ENCODE peak calls at places on chromosomes 2 and 18, in six cellular contexts. K is Peyer's patch; E is left ventricle myocardium inferior; W is neural progenitor cell; F is effector memory CD4-positive, alpha-beta T cell; B is right lobe of liver. C is an unnamed sample. For H3K4me1, the result is how much of the 10 kb centered on the place peaks cover.

GRCh38 chr2:146814971-146815370 is 1029.9 kb upstream of the ACVR2A start:
- DNase-seq in K (no peak), F (no peak), B (no peak), E (no peak), W (no peak), C (no peak)

GRCh38 chr2:163345795-163346573 is 389.8 kb downstream of the FIGN start:
- DNase-seq in K (no peak), F (no peak), W (peak), B (no peak), E (no peak), C (no peak)

GRCh38 chr18:41378628-41379027 is 576.4 kb upstream of the PIK3C3 start:
- DNase-seq in K (no peak), B (no peak), E (no peak), F (no peak), W (peak), C (no peak)

GRCh38 chr2:62305421-62306176 is 109.7 kb downstream of the B3GNT2 start:
- DNase-seq in K (no peak), F (no peak), W (no peak), E (no peak), B (no peak), C (no peak)

GRCh38 chr2:64405476-64406406 is 48.2 kb upstream of the LGALSL start:
- DNase-seq in B (peak), E (no peak), K (no peak), W (no peak), F (no peak), C (no peak)

GRCh38 chr2:51247252-51247651 is 215.3 kb upstream of the NRXN1 start:
- DNase-seq in F (no peak), K (no peak), W (no peak), E (no peak), B (no peak), C (no peak)

GRCh38 chr2:234305846-234306245 is 191.0 kb downstream of the ARL4C start:
- DNase-seq in K (no peak), F (no peak), E (no peak), W (no peak), B (no peak), C (no peak)

GRCh38 chr2:157830696-157831570 is 45.2 kb downstream of the ACVR1 start:
- DNase-seq in E (no peak), B (no peak), W (no peak), F (no peak), K (no peak), C (no peak)

GRCh38 chr2:207122914-207123744 is 42.6 kb downstream of the KLF7 start:
- DNase-seq in F (no peak), E (no peak), B (no peak), K (no peak), W (no peak), C (no peak)

GRCh38 chr2:63842149-63843061 is 709 bp downstream of the UGP2 start:
- DNase-seq in W (peak), B (peak), F (no peak), K (no peak), E (no peak), C (no peak)

GRCh38 chr2:170122883-170123547 is 54.9 kb upstream of the MYO3B start:
- DNase-seq in K (no peak), F (no peak), B (no peak), E (no peak), W (no peak), C (no peak)

GRCh38 chr2:144358979-144359541 is 160.9 kb downstream of the ZEB2 start:
- DNase-seq in B (no peak), F (no peak), E (no peak), W (no peak), K (no peak), C (no peak)

GRCh38 chr2:168798076-168798887 is 4.2 kb upstream of the NOSTRIN start:
- DNase-seq in F (no peak), E (peak), B (no peak), W (peak), K (no peak), C (no peak)

GRCh38 chr18:25726278-25726677 is 364.1 kb downstream of the SS18 start:
- DNase-seq in F (no peak), B (no peak), K (no peak), E (no peak), W (no peak), C (no peak)

GRCh38 chr2:13522917-13523821 is 806.4 kb downstream of the TRIB2 start:
- DNase-seq in K (no peak), E (no peak), B (no peak), F (no peak), W (no peak), C (no peak)

GRCh38 chr2:62831729-62832128 is 126.2 kb downstream of the EHBP1 start:
- DNase-seq in W (no peak), E (no peak), F (no peak), B (no peak), K (no peak), C (no peak)

GRCh38 chr2:88671786-88672427 is 19.6 kb upstream of the RPIA start:
- DNase-seq in F (no peak), B (no peak), W (peak), E (no peak), K (no peak), C (no peak)

GRCh38 chr18:74604774-74605173 is 7.1 kb downstream of the ZNF407 start:
- DNase-seq in W (no peak), K (no peak), E (no peak), F (no peak), B (no peak), C (no peak)

GRCh38 chr2:86039963-86040655 is 65.6 kb downstream of the POLR1A start:
- DNase-seq in E (no peak), B (peak), F (no peak), W (no peak), K (no peak), C (peak)

GRCh38 chr2:237427807-237428506 is 14.0 kb upstream of the COL6A3 start:
- DNase-seq in E (no peak), F (no peak), K (no peak), W (no peak), B (no peak), C (no peak)

GRCh38 chr2:165839610-165840009 is 45.6 kb upstream of the GALNT3 start:
- DNase-seq in E (no peak), W (no peak), B (no peak), F (no peak), K (no peak), C (no peak)

GRCh38 chr2:58501371-58501770 is 260.2 kb upstream of the FANCL start:
- DNase-seq in E (no peak), K (no peak), W (no peak), B (no peak), F (no peak), C (no peak)

GRCh38 chr2:10235099-10235908 is 67.4 kb upstream of the HPCAL1 start:
- DNase-seq in E (no peak), K (no peak), W (no peak), B (no peak), F (no peak), C (no peak)

GRCh38 chr2:88010136-88010535 is 6.2 kb downstream of the RNU2-63P start:
- DNase-seq in F (no peak), E (no peak), B (no peak), K (no peak), W (no peak), C (no peak)

GRCh38 chr18:35252466-35252865 is 11.6 kb downstream of the ZNF397 start:
- DNase-seq in F (no peak), E (no peak), W (no peak), B (no peak), K (no peak), C (no peak)

GRCh38 chr18:56021136-56021813 is 433.3 kb upstream of the TCF4 start:
- DNase-seq in W (no peak), E (no peak), B (no peak), F (no peak), K (no peak), C (no peak)

GRCh38 chr18:34999734-35000397 is 41.3 kb upstream of the MAPRE2 start:
- DNase-seq in W (peak), F (no peak), B (no peak), K (no peak), E (no peak), C (no peak)

GRCh38 chr2:54605836-54606235 is 117.6 kb upstream of the EML6 start:
- DNase-seq in E (no peak), W (no peak), B (no peak), K (no peak), F (no peak), C (no peak)

GRCh38 chr2:48312126-48312525 is 217.8 kb upstream of the STON1 start:
- DNase-seq in E (no peak), B (no peak), W (no peak), K (no peak), F (no peak), C (no peak)

GRCh38 chr2:219177594-219178376 is at the start of gene RETREG2:
- DNase-seq in B (peak), W (peak), F (peak), K (peak), E (peak), C (peak)

GRCh38 chr18:30860741-30861140 is 181.8 kb downstream of the DSC3 start:
- DNase-seq in W (no peak), E (no peak), F (no peak), K (no peak), B (no peak), C (no peak)

GRCh38 chr18:60654298-60654697 is 281.7 kb upstream of the MC4R start:
- DNase-seq in W (no peak), B (no peak), K (no peak), F (no peak), E (no peak), C (no peak)

GRCh38 chr2:239558661-239559060 is 157.8 kb upstream of the HDAC4 start:
- DNase-seq in E (no peak), K (no peak), W (no peak), F (no peak), B (no peak), C (no peak)

GRCh38 chr2:145166716-145167115 is 646.8 kb upstream of the ZEB2 start:
- DNase-seq in B (no peak), E (no peak), K (no peak), W (no peak), F (no peak), C (no peak)

GRCh38 chr2:173210270-173211196 is 134.9 kb downstream of the MAP3K20 start:
- DNase-seq in F (peak), K (peak), W (peak), E (peak), B (peak), C (no peak)

GRCh38 chr18:79945118-79946042 is 6.1 kb downstream of the SLC66A2 start:
- DNase-seq in F (no peak), E (no peak), W (no peak), K (no peak), B (no peak), C (peak)

GRCh38 chr2:177322801-177323261 is 58.3 kb upstream of the NFE2L2 start:
- DNase-seq in W (no peak), B (peak), E (no peak), F (no peak), K (no peak), C (no peak)

GRCh38 chr18:13888317-13888716 is 27.0 kb downstream of the MC2R start:
- DNase-seq in W (no peak), F (no peak), B (no peak), E (no peak), K (no peak), C (no peak)

GRCh38 chr2:46366675-46367067 is 69.5 kb downstream of the EPAS1 start:
- DNase-seq in F (no peak), E (no peak), B (no peak), W (no peak), K (no peak), C (no peak)
- H3K4me1 ChIP-seq in F (under half), E (half or more), B (under half), W (under half), K (under half), C (under half)

GRCh38 chr2:190465060-190465459 is 56.9 kb downstream of the MFSD6 start:
- DNase-seq in W (no peak), E (no peak), B (no peak), F (no peak), K (no peak), C (no peak)
- H3K4me1 ChIP-seq in W (under half), E (half or more), B (under half), F (under half), K (under half), C (under half)

GRCh38 chr2:231545105-231545902 is 15.1 kb upstream of the NMUR1 start:
- DNase-seq in E (peak), K (peak), B (no peak), W (no peak), F (no peak), C (no peak)

GRCh38 chr2:231548752-231549151 is 18.5 kb upstream of the NMUR1 start:
- DNase-seq in W (no peak), B (no peak), K (no peak), E (no peak), F (no peak), C (no peak)

GRCh38 chr2:231547315-231548110 is 17.3 kb upstream of the NMUR1 start:
- DNase-seq in W (no peak), F (no peak), B (no peak), E (no peak), K (no peak), C (no peak)

GRCh38 chr2:231549446-231550239 is 19.4 kb upstream of the NMUR1 start:
- DNase-seq in K (no peak), B (no peak), F (no peak), E (no peak), W (no peak), C (no peak)

GRCh38 chr2:231546014-231546413 is 15.8 kb upstream of the NMUR1 start:
- DNase-seq in E (no peak), F (no peak), K (no peak), W (no peak), B (no peak), C (no peak)
- H3K4me1 ChIP-seq in E (under half), F (under half), K (under half), W (under half), B (under half), C (under half)

GRCh38 chr2:227433171-227433570 is 38.8 kb upstream of the AGFG1 start:
- DNase-seq in B (no peak), K (no peak), W (no peak), F (no peak), E (no peak), C (no peak)
- H3K4me1 ChIP-seq in B (under half), K (under half), W (under half), F (under half), E (under half), C (under half)